ENCODE peak calls at places on chromosomes 11 and 22, in five cellular contexts. L is HepG2, V is GM12878, P is K562, W is HCT116. S is an unnamed sample.

GRCh38 chr22:50057868-50058311 is at the start of gene TTLL8:
- DNase-seq in L (no peak), V (no peak), P (no peak), W (no peak), S (no peak)

GRCh38 chr11:59053387-59053786 is 32.7 kb upstream of the GLYATL1B start:
- DNase-seq in L (peak), V (no peak), P (peak), W (peak), S (peak)

GRCh38 chr11:2584812-2585565 is 114.8 kb downstream of the KCNQ1OT1 start:
- DNase-seq in L (no peak), V (no peak), P (no peak), W (no peak), S (no peak)

GRCh38 chr11:75563978-75564552 is 2.0 kb downstream of the SERPINH1 start:
- DNase-seq in L (peak), V (no peak), P (peak), W (no peak), S (no peak)

GRCh38 chr22:43521716-43522115 is 109.9 kb downstream of the MPPED1 start:
- DNase-seq in L (no peak), V (no peak), P (no peak), W (no peak), S (no peak)

GRCh38 chr11:77129069-77129840 is 1.2 kb downstream of the MYO7A start:
- DNase-seq in L (no peak), V (no peak), P (no peak), W (no peak), S (no peak)

GRCh38 chr22:22907551-22908494 is 20.2 kb downstream of the IGLL5 start:
- DNase-seq in L (no peak), V (no peak), P (peak), W (no peak), S (no peak)

GRCh38 chr11:77147036-77147315 is 18.9 kb downstream of the MYO7A start:
- DNase-seq in L (no peak), V (no peak), P (no peak), W (no peak), S (no peak)

GRCh38 chr22:45678961-45679912 is 7.6 kb downstream of the ATXN10 start:
- DNase-seq in L (no peak), V (peak), P (no peak), W (no peak), S (no peak)

GRCh38 chr22:19177164-19178064 is 1.1 kb downstream of the SLC25A1 start:
- DNase-seq in L (no peak), V (no peak), P (no peak), W (no peak), S (no peak)

GRCh38 chr11:12838463-12839120 is 164.4 kb downstream of the TEAD1 start:
- DNase-seq in L (no peak), V (no peak), P (no peak), W (no peak), S (no peak)

GRCh38 chr11:121487191-121487590 is 34.4 kb upstream of the SORL1-AS1 start:
- DNase-seq in L (no peak), V (no peak), P (no peak), W (no peak), S (no peak)

GRCh38 chr22:35334010-35334409 is 34.3 kb downstream of the TOM1 start:
- DNase-seq in L (no peak), V (no peak), P (no peak), W (no peak), S (no peak)

GRCh38 chr11:94084164-94084563 is 44.5 kb upstream of the PANX1 start:
- DNase-seq in L (no peak), V (no peak), P (no peak), W (no peak), S (no peak)

GRCh38 chr22:24162377-24162927 is 18.8 kb upstream of the SUSD2 start:
- DNase-seq in L (no peak), V (no peak), P (no peak), W (no peak), S (no peak)

GRCh38 chr11:9943346-9944110 is 279.7 kb downstream of the SWAP70 start:
- DNase-seq in L (peak), V (no peak), P (no peak), W (no peak), S (no peak)

GRCh38 chr11:2988996-2989395 is 3.1 kb downstream of the NAP1L4 start:
- DNase-seq in L (no peak), V (no peak), P (no peak), W (no peak), S (no peak)

GRCh38 chr11:131894615-131895544 is 524.5 kb downstream of the NTM start:
- DNase-seq in L (no peak), V (no peak), P (no peak), W (no peak), S (no peak)

GRCh38 chr22:48475661-48476345 is 1351.9 kb downstream of the BRD1 start:
- DNase-seq in L (no peak), V (no peak), P (no peak), W (no peak), S (no peak)

GRCh38 chr11:128903248-128904041 is 12.3 kb downstream of the KCNJ5 start:
- DNase-seq in L (no peak), V (no peak), P (no peak), W (no peak), S (no peak)

GRCh38 chr11:122879785-122880184 is 2.8 kb upstream of the JHY start:
- DNase-seq in L (no peak), V (no peak), P (no peak), W (no peak), S (no peak)

GRCh38 chr11:114501901-114502300 is 57.8 kb downstream of the NXPE1 start:
- DNase-seq in L (no peak), V (no peak), P (no peak), W (no peak), S (no peak)

GRCh38 chr22:50706481-50707125 is 31.4 kb upstream of the ACR start:
- DNase-seq in L (no peak), V (no peak), P (no peak), W (no peak), S (no peak)

GRCh38 chr11:2358754-2359444 is 18.2 kb upstream of the CD81 start:
- DNase-seq in L (no peak), V (no peak), P (no peak), W (no peak), S (no peak)

GRCh38 chr11:79025097-79025496 is 415.7 kb downstream of the TENM4 start:
- DNase-seq in L (no peak), V (no peak), P (no peak), W (no peak), S (no peak)

GRCh38 chr22:19498154-19498865 is 18.6 kb downstream of the CDC45 start:
- DNase-seq in L (no peak), V (no peak), P (peak), W (no peak), S (no peak)

DNA sequence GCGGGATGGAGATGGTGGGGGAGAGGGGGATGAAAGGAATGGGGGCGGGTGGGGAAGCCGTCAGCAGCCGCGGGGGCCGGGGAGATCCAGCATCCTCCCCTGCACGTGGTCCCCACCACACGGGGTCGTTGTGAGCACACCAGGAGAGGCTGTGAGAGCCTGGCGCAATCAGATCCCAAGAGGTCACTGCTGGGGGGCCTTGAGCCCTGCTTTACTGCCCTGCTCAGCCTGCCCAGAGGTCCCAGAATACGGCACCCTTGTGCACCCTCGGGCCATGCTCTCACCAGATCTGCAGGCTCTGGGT is 7.4 kb downstream of the CABP7 start:
- DNase-seq in L (peak), V (no peak), P (peak), W (no peak), S (no peak)
- TF ChIP-seq JUND in L (no peak), V (no peak), P (no peak), W (no peak), S (no peak)

GRCh38 chr22:41668971-41669911 is 19.4 kb downstream of the SNU13 start:
- DNase-seq in L (no peak), V (no peak), P (no peak), W (no peak), S (no peak)
- TF ChIP-seq JUND in L (no peak), V (no peak), P (no peak), W (no peak), S (no peak)

GRCh38 chr11:85028329-85029101 is 598.6 kb downstream of the DLG2 start:
- DNase-seq in L (no peak), V (no peak), P (no peak), W (no peak), S (no peak)

GRCh38 chr11:85027346-85027745 is 599.8 kb downstream of the DLG2 start:
- DNase-seq in L (no peak), V (no peak), P (no peak), W (no peak), S (no peak)

GRCh38 chr11:85029964-85030363 is 597.2 kb downstream of the DLG2 start:
- DNase-seq in L (peak), V (no peak), P (no peak), W (no peak), S (peak)
- TF ChIP-seq JUND in L (no peak), V (no peak), P (no peak), W (no peak), S (no peak)

GRCh38 chr11:60775420-60775961 is 9.6 kb upstream of the MS4A10 start:
- DNase-seq in L (peak), V (peak), P (peak), W (peak), S (peak)

GRCh38 chr11:60777106-60777505 is 8.0 kb upstream of the MS4A10 start:
- DNase-seq in L (no peak), V (no peak), P (no peak), W (no peak), S (no peak)

GRCh38 chr11:60780065-60780464 is 5.1 kb upstream of the MS4A10 start:
- DNase-seq in L (no peak), V (no peak), P (no peak), W (no peak), S (no peak)

GRCh38 chr11:60776167-60776566 is 9.0 kb upstream of the MS4A10 start:
- DNase-seq in L (no peak), V (no peak), P (no peak), W (no peak), S (no peak)

DNA sequence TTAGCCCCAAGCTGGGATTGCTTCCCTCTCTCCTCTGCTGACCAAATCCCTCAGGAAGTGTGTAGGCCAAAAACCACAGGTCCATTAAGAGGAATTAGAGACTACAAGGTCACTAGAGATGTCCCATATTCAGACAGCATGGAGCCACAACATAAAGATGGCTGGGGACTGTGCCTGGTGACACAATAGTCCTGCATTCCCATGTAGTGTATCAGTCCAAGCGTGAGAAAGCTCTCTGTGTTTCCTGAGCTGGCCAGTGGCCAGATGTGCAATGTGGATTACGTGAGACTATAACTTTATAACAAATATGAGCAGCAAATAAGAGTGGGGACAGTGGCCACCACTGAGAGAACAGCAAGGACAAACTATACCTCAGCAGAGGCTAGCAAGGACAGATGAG is 7.6 kb upstream of the MS4A10 start:
- DNase-seq in L (peak), V (no peak), P (no peak), W (no peak), S (no peak)
- TF ChIP-seq JUND in L (no peak), V (no peak), P (no peak), W (no peak), S (no peak)

DNA sequence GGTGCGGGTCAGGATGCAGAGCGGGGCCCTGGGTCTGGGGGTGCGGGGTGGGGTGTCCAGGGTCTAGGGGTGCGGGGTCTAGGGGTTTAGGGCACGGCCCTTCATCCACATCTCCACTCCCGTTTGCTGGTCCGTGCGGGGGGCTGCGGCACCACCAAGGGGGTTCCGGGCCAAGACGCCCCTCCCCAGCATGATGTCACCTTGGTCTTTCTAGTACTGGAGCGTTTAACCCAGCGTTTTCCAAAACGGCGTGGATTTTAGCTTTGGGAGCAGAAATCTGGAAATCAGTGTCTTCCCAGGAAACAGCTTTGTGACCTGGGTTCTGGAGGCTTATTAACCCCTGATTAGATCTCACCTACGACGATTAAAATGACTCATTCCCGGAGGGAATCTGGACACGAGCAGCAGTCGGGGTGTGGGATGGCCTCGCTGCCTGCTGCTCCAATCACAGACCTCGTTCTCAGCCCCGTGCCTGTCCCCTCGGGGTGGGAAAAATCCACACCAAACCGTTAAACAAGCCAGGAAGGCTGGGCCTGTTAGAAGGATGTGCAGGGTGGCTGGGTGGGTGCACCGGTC is 759 bp downstream of the AP2A2 start:
- DNase-seq in L (no peak), V (no peak), P (peak), W (peak), S (peak)
- TF ChIP-seq JUND in L (no peak), V (no peak), P (peak), W (no peak), S (no peak)

GRCh38 chr22:25334091-25334490 is 114.7 kb downstream of the CRYBB2 start:
- DNase-seq in L (peak), V (peak), P (peak), W (peak), S (peak)
- TF ChIP-seq JUND in L (no peak), V (no peak), P (no peak), W (no peak), S (no peak)

DNA sequence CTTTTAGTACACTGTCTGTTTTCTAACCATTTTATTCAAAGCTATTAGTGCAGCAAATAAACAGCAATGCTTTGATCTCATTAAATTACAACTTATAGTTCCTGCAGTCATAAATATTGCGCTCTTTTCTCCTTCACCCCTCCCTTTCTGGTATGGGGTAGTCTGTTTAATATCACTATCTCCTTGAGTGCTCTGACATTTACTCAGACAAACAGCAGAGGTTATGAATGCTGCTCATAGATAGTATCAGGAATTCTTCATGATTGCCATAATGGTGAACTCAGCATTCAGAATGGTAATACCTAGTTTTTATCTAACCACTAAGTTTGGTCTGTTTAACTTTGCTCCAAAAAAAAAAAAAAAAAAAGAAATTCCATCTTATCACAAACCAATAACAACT is 87.4 kb downstream of the EIF3M start:
- DNase-seq in L (no peak), V (no peak), P (no peak), W (no peak), S (no peak)
- TF ChIP-seq JUND in L (no peak), V (no peak), P (no peak), W (no peak), S (no peak)

GRCh38 chr22:26522592-26522991 is 10.3 kb upstream of the TFIP11 start:
- DNase-seq in L (no peak), V (no peak), P (no peak), W (no peak), S (no peak)
- TF ChIP-seq JUND in L (no peak), V (no peak), P (no peak), W (no peak), S (no peak)

DNA sequence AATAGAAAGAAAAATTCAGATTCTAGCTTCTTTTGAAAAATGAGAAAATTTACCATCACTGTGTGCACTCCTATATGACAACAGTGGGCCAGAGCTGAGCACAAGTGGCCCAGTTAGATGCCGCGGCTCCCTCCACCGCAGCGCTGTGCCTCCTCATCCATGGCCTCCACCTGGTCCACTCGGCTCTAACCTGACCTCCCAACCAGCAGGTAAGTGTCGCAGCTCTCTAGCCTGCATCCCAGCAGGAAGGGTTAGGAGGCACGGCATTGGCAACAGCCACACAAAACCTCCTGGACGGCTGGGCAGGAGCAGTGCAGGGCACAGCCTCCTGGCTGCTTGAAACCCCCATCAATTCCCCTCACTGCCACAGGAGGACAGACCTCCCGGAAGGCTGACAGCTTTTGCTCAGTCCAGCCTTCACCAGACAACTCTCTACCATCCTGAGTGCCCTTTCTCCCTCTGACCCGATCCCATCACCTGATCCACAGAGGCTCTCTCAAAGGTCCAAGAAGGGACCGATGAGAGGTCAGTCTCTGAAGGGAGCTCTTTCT is 76.1 kb downstream of the RPL27A start:
- DNase-seq in L (no peak), V (no peak), P (no peak), W (no peak), S (no peak)
- TF ChIP-seq JUND in L (no peak), V (no peak), P (no peak), W (no peak), S (no peak)

S was measured in T47D.